ENCODE peak calls at places on chromosomes 2 and 18, in six cellular contexts. J is K562, I is GM12878, O is HCT116, Y is transverse colon, P is suprapubic skin. T is an unnamed sample.

GRCh38 chr18:76471593-76471992 is 23.4 kb downstream of the ZNF516 start:
- DNase-seq in J (no peak), I (no peak), O (no peak), Y (no peak), P (peak; percentile 48), T (no peak)

GRCh38 chr2:162057426-162057825 is 16.6 kb downstream of the DPP4 start:
- DNase-seq in J (no peak), I (no peak), O (no peak), Y (no peak), P (no peak), T (no peak)

GRCh38 chr18:45528712-45529336 is 86.5 kb upstream of the SLC14A2 start:
- DNase-seq in J (no peak), I (no peak), O (no peak), Y (no peak), P (no peak), T (no peak)

GRCh38 chr2:190467575-190468083 is 59.5 kb downstream of the MFSD6 start:
- DNase-seq in J (no peak), I (no peak), O (no peak), Y (no peak), P (no peak), T (no peak)

GRCh38 chr18:63930774-63931354 is 18.2 kb upstream of the HMSD start:
- DNase-seq in J (no peak), I (no peak), O (no peak), Y (no peak), P (no peak), T (no peak)

GRCh38 chr2:223822818-223823217 is 14.6 kb downstream of the AP1S3 start:
- DNase-seq in J (no peak), I (no peak), O (no peak), Y (no peak), P (no peak), T (no peak)

GRCh38 chr18:5585653-5586052 is 41.9 kb upstream of the EPB41L3 start:
- DNase-seq in J (no peak), I (no peak), O (no peak), Y (no peak), P (no peak), T (no peak)

GRCh38 chr2:11123856-11124759 is 31.2 kb upstream of the SLC66A3 start:
- DNase-seq in J (peak; percentile 70), I (no peak), O (peak; percentile 62), Y (peak; percentile 81), P (no peak), T (peak; percentile 47)

GRCh38 chr2:237689569-237690131 is 62.3 kb downstream of the LRRFIP1 start:
- DNase-seq in J (no peak), I (no peak), O (no peak), Y (peak; percentile 73), P (peak; percentile 85), T (no peak)

DNA sequence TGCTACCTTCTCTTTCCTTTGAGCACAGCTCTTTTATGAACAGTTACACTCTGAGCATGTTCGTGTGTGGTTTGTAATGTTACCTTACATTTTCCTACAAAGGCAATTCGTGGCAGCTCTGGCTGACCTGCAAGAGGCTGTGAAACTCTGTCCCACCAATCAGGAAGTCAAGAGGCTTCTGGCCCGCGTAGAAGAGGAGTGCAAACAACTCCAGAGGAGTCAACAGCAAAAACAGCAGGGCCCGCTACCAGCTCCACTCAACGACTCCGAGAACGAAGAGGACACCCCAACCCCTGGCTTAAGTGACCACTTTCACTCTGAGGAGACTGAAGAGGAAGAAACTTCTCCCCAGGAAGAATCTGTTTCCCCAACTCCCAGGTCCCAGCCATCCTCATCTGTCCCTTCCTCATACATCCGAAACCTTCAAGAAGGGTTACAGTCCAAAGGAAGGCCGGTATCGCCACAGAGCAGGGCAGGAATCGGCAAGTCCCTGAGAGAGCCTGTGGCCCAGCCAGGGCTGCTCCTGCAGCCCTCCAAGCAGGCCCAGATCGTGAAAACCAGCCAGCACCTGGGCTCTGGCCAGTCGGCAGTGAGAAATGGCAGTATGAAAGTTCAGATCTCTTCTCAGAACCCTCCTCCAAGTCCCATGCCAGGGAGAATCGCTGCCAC is 56.9 kb downstream of the WDSUB1 start:
- DNase-seq in J (no peak), I (no peak), O (no peak), Y (no peak), P (no peak), T (no peak)
- H3K27ac ChIP-seq in J (no peak overlapping the region), I (no peak overlapping the region), O (no peak overlapping the region), Y (no peak overlapping the region), P (no peak overlapping the region), T (no peak overlapping the region)

DNA sequence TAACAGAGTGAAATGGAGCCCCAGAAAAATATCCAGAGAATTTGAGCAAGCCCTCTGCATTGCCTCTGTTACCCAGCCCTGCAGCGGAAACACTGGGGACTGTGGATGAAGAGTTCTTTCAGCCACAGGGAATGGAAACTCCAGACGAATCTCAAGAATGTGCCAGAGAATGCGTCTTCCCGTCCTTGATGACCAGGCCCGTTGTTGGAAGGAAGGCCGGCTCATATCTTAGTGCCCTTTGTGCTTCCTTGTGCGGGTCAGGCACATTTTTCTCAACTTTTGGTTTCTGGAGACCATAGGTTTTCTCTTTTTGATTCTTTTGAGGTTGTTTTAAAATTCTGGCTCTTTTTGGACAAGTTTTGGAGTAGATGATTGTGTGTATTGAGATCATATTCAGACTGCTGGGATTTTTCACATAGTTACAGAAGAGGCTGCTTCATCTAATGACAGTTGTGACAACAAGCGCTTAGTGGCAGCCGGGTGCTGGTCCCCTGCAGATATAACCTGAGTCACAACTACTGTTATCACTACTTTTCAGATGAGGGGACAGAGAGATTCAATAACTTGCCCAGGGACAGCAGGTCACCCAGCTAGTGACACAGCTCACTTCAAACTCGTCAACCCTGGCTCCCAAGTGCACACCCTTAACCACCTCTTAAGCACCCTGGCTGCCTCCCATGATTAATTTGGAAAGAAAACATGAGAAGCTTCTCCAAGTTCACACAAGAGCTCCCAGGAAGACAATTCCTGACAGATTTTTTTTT is 15.7 kb downstream of the MAL start:
- DNase-seq in J (no peak), I (no peak), O (no peak), Y (no peak), P (no peak), T (no peak)
- TF ChIP-seq POLR2AphosphoS5 in J (no peak), I (no peak), O (no peak), Y (no peak), P (no peak), T (no peak)

DNA sequence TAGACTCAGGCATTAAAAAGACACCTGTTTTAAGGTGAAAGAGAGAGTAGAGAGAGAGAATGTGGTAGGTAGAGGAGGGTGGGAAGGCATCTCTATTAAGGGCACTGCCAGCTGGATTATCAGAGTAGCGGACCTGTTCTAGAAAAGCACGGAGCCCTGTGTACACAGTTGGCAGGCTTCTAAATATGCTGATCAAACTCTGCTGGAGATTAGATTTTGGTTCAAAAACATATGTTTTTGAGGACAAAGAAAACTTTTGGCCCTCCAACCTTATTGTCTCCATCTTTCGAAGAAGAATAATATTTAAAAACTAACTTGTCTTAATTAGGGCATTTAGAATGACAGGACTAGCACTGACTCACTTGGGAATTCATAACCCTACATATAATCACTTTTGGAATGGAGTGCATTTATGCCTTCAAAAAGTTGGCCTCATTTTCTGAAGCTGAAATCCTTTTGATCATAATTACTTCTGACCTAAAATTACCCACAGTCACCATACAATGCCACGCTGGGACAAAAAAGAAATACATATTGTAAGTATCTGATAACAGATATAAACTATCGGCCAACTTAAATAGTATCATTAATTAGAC is 254.6 kb downstream of the MEIS1 start:
- DNase-seq in J (no peak), I (no peak), O (no peak), Y (no peak), P (no peak), T (no peak)
- H3K27ac ChIP-seq in J (no peak overlapping the region), I (no peak overlapping the region), O (no peak overlapping the region), Y (peak overlapping the region; percentile 79), P (no peak overlapping the region), T (peak overlapping the region; percentile 35)

GRCh38 chr2:27988718-27989117 is 98.2 kb downstream of the BABAM2 start:
- DNase-seq in J (no peak), I (no peak), O (no peak), Y (no peak), P (no peak), T (no peak)

GRCh38 chr2:27993950-27994728 is 103.6 kb downstream of the BABAM2 start:
- DNase-seq in J (no peak), I (no peak), O (no peak), Y (no peak), P (no peak), T (no peak)

GRCh38 chr2:27992787-27993747 is 102.5 kb downstream of the BABAM2 start:
- DNase-seq in J (no peak), I (no peak), O (no peak), Y (no peak), P (no peak), T (no peak)

GRCh38 chr2:27990030-27990590 is 99.6 kb downstream of the BABAM2 start:
- DNase-seq in J (peak; percentile 11), I (no peak), O (no peak), Y (no peak), P (no peak), T (no peak)

GRCh38 chr2:27989149-27989548 is 98.6 kb downstream of the BABAM2 start:
- DNase-seq in J (no peak), I (no peak), O (peak; percentile 32), Y (no peak), P (no peak), T (no peak)
- TF ChIP-seq POLR2AphosphoS5 in J (no peak), I (no peak), O (no peak), Y (no peak), P (no peak), T (no peak)

GRCh38 chr2:46703588-46703987 is 212.0 kb downstream of the MCFD2 start:
- DNase-seq in J (no peak), I (peak; percentile 19), O (no peak), Y (no peak), P (no peak), T (no peak)
- H3K27ac ChIP-seq in J (no peak overlapping the region), I (no peak overlapping the region), O (no peak overlapping the region), Y (no peak overlapping the region), P (no peak overlapping the region), T (no peak overlapping the region)

DNA sequence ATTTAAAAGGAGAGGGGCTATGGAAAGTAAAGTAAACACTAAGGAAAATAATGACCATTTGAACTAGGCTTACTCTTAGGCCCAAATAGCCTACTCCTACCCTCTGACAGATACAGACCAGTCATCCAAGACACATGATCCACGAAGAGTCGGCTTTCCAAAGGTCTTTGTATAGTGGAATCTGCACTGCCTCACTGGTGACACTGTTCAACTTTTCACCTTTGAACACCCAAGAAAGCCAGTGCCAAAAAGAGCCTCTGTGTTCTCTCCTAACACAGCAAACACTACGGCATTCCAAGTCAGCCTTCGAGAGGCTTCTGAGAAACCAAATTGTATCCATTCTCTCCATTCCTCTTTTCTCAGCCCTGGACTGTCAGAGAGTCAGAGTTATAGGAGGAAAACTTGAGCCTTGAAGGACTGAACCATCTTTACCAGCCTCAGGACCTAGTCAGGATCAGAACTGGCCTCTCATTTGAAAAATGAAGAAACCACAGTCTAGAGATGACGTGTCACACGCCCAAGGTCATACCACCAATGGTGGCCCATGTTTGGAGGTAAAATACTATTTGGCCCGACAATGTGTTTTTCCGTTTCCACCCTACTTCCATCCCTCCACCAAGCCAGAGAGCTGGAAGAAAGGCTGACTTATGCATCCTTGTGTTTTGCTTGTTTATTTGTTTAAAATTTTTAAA is 267.4 kb upstream of the ACVR2A start:
- DNase-seq in J (no peak), I (no peak), O (no peak), Y (no peak), P (no peak), T (no peak)
- TF ChIP-seq POLR2AphosphoS5 in J (no peak), I (no peak), O (no peak), Y (no peak), P (no peak), T (no peak)

T was measured in prostate gland.